ENCODE peak calls at places on chromosomes 4 and X, in eight cellular contexts. C is mesendoderm; Z is cardiac muscle cell; Y is Karpas-422; B is tibial nerve; V is osteoblast; H is CD4-positive, CD25-positive, alpha-beta regulatory T cell; U is heart right ventricle. T is an unnamed sample. For H3K4me1, the result is how much of the 10 kb centered on the place peaks cover.

GRCh38 chr4:654871-655734 is 19.0 kb downstream of the ATP5ME start:
- DNase-seq in U (no peak), Y (no peak), V (peak), Z (no peak), H (no peak), C (no peak), B (no peak), T (peak)

GRCh38 chrX:530726-531610 is 99.6 kb upstream of the SHOX start:
- DNase-seq in C (no peak), B (no peak), U (no peak), H (no peak), Y (no peak), Z (no peak), V (no peak), T (no peak)

GRCh38 chrX:151391722-151392121 is 5.3 kb upstream of the VMA21 start:
- DNase-seq in Y (no peak), U (no peak), C (peak), H (no peak), Z (no peak), V (no peak), B (no peak), T (peak)

GRCh38 chr4:177356191-177356590 is 46.5 kb downstream of the NEIL3 start:
- DNase-seq in B (no peak), V (no peak), H (no peak), U (no peak), Z (no peak), Y (no peak), C (no peak), T (no peak)

GRCh38 chr4:115687356-115687755 is 573.9 kb upstream of the NDST4 start:
- DNase-seq in B (no peak), Y (no peak), H (no peak), U (no peak), Z (no peak), C (peak), V (no peak), T (no peak)

GRCh38 chrX:53239474-53239873 is 14.5 kb upstream of the KDM5C start:
- DNase-seq in Z (no peak), H (peak), U (no peak), C (peak), B (no peak), Y (peak), V (peak), T (no peak)

GRCh38 chr4:168857546-168858314 is 152.3 kb downstream of the CBR4 start:
- DNase-seq in V (no peak), H (no peak), C (no peak), Y (no peak), Z (peak), U (no peak), B (peak), T (no peak)

GRCh38 chr4:14719053-14719452 is 283.2 kb upstream of the CPEB2 start:
- DNase-seq in Z (peak), H (peak), U (no peak), Y (no peak), C (no peak), V (no peak), B (no peak), T (peak)

GRCh38 chrX:140712413-140713173 is 3.0 kb downstream of the LINC00632 start:
- DNase-seq in B (no peak), H (no peak), Z (peak), C (peak), V (no peak), U (peak), Y (no peak), T (peak)

GRCh38 chr4:929096-929765 is 2.9 kb downstream of the GAK start:
- DNase-seq in U (no peak), H (no peak), V (peak), C (no peak), Z (no peak), B (no peak), Y (no peak), T (no peak)

GRCh38 chr4:36532670-36533373 is 251.4 kb downstream of the DTHD1 start:
- DNase-seq in V (no peak), B (no peak), U (no peak), Z (no peak), C (no peak), Y (no peak), H (no peak), T (no peak)

GRCh38 chrX:71253253-71254091 is 468 bp downstream of the ZMYM3 start:
- DNase-seq in B (peak), H (peak), Y (peak), U (peak), V (peak), C (peak), Z (peak), T (peak)

GRCh38 chr4:121155893-121156292 is 8.2 kb downstream of the TNIP3 start:
- DNase-seq in V (peak), Y (no peak), C (peak), Z (peak), B (no peak), U (no peak), H (no peak), T (no peak)

GRCh38 chr4:118032691-118033090 is 1.6 kb upstream of the NDST3 start:
- DNase-seq in Z (no peak), C (peak), B (no peak), Y (no peak), H (no peak), V (no peak), U (no peak), T (no peak)

GRCh38 chr4:52094746-52095145 is 43.6 kb downstream of the SPATA18 start:
- DNase-seq in U (no peak), B (no peak), C (no peak), H (no peak), Y (peak), V (no peak), Z (no peak), T (no peak)

GRCh38 chrX:109936598-109936997 is 66.3 kb upstream of the TMEM164 start:
- DNase-seq in H (no peak), U (no peak), V (no peak), Y (no peak), Z (peak), B (no peak), C (no peak), T (no peak)

GRCh38 chr4:22389240-22389871 is 126.5 kb downstream of the ADGRA3 start:
- DNase-seq in C (peak), Y (peak), Z (peak), V (no peak), U (no peak), H (peak), B (peak), T (peak)

GRCh38 chr4:154916068-154916467 is 135.0 kb downstream of the RBM46 start:
- DNase-seq in Y (no peak), V (no peak), H (no peak), C (no peak), U (no peak), Z (no peak), B (no peak), T (no peak)

GRCh38 chrX:31679861-31680260 is 608.0 kb upstream of the FTHL17 start:
- DNase-seq in Y (no peak), Z (no peak), B (no peak), H (no peak), C (no peak), U (no peak), V (no peak), T (no peak)

GRCh38 chr4:96355414-96355813 is 515.5 kb downstream of the PDHA2 start:
- DNase-seq in H (no peak), V (no peak), C (no peak), U (no peak), Z (no peak), B (no peak), Y (no peak), T (no peak)

GRCh38 chrX:47936940-47937317 is 66.9 kb downstream of the ZNF182 start:
- DNase-seq in Y (no peak), H (no peak), Z (no peak), B (no peak), U (no peak), V (no peak), C (no peak), T (no peak)

GRCh38 chr4:48602222-48602621 is 112.2 kb downstream of the ZAR1 start:
- DNase-seq in C (no peak), U (no peak), H (no peak), V (peak), Z (no peak), B (no peak), Y (no peak), T (no peak)

GRCh38 chr4:158255727-158256324 is 45.5 kb downstream of the TMEM144 start:
- DNase-seq in H (peak), B (peak), V (no peak), C (peak), Y (peak), Z (peak), U (no peak), T (no peak)

GRCh38 chr4:102815981-102816380 is 11.4 kb downstream of the UBE2D3 start:
- DNase-seq in U (no peak), Z (peak), B (no peak), C (peak), V (peak), H (no peak), Y (no peak), T (no peak)

GRCh38 chr4:2572076-2572475 is 35.6 kb downstream of the FAM193A start:
- DNase-seq in Z (no peak), Y (no peak), H (no peak), U (no peak), V (no peak), B (no peak), C (no peak), T (no peak)

GRCh38 chr4:2574863-2575262 is 38.4 kb downstream of the FAM193A start:
- DNase-seq in B (no peak), U (no peak), C (no peak), V (no peak), Z (no peak), H (no peak), Y (no peak), T (no peak)

GRCh38 chr4:2570036-2570435 is 33.6 kb downstream of the FAM193A start:
- DNase-seq in B (no peak), U (no peak), Y (no peak), H (no peak), C (no peak), V (no peak), Z (no peak), T (no peak)

GRCh38 chr4:2574058-2574457 is 37.6 kb downstream of the FAM193A start:
- DNase-seq in Z (no peak), C (no peak), U (no peak), Y (no peak), B (no peak), V (no peak), H (no peak), T (no peak)

DNA sequence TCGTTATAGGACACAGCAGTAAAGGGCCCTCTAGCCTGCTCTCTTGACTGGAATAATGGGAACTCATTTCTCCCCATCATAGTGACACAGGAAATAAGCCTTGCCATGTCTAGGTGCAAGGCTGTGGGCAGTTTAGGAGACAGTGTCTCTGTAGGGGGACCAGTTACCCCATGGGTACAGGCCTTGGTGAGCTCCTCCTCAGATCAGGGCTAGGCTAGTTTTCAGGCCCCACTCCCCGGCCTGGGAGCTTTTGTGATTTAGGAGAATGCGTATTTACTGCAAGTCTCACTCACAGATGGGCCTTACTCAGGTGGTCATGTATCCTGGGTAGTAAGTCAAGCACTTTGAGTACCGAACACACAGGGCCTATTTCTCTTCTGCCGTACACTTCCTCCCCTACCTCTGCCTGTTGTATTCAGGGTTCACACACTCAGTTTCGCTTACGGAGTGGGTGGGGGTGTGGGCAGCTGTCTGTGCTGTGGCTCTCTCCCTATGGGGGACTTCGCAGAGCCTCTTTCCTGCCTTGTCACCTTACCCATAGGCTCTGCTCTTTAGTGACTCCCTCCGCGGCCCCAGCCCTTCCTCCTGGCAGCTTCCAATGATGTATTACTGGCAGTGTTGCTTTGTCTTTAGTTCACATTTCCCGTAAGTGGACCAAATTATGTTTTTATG is 34.2 kb downstream of the FAM193A start:
- DNase-seq in C (no peak), Y (no peak), H (peak), B (no peak), V (no peak), Z (no peak), U (no peak), T (no peak)
- H3K4me1 ChIP-seq in C (under half), Y (under half), H (under half), B (half or more), V (under half), Z (under half), U (half or more), T (under half)

DNA sequence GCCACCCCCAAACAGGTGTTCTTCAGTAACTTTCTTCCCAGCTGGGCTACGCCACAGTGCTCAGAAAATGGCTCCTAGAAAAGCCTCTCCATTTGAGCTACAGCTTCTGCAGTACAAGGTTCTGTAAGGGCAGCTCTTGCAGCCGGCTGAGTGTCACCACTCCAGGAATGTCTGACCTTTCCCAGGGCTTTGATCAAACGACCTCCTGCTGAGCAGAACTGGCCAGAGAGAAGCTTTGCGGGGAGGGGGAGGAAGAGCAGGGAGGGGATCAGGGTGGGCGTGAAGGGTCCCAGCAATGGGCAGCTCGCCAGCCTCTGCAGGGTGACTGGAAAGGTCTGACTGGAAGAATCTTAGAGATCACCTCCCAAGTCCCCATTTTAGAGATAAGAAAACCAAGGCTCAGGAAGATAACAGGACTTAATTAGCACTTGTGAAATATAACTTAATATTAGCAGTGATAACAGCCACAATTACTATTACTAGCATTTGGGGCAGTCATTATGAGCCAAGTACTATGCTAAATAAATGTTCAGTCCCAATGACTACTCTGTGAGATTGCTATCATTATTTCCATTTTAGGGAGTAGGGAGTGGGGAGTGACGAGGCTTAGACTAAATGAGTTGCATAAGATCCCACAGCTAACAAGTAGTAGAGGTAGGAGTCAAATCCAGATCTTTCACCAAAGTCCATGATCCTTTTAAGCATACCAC is 51.1 kb downstream of the LEF1 start:
- DNase-seq in Y (no peak), V (no peak), U (no peak), H (no peak), C (peak), B (no peak), Z (peak), T (no peak)
- H3K27ac ChIP-seq in Y (no peak), V (no peak), U (no peak), H (peak), C (no peak), B (no peak), Z (peak), T (no peak)

DNA sequence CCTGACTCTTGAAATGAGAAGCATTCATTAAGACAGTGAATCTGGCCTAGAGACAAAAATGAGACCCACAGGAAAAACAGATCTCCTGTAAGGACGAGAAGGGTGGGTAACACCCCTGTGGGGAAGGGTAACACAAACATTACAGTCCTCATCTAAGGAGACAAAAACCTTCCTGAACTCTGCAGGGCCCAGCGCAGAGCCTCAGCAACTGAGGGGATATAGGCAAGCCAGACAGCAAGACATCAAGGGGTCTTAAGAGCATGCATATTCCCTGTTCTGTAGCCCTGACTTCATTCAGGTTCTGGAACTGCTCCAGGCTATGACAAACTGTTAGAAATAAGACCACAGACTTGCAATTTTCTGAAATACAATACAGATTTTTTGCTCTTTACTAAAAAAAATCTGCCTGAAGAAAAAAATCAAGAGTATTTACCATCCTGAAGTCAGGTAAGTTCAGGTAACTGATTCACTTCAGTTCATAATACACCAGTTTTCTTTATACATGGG is 15.5 kb downstream of the COX18 start:
- DNase-seq in V (no peak), U (no peak), Z (peak), B (no peak), Y (no peak), C (no peak), H (no peak), T (no peak)
- H3K4me1 ChIP-seq in V (under half), U (under half), Z (under half), B (under half), Y (under half), C (under half), H (under half), T (under half)

DNA sequence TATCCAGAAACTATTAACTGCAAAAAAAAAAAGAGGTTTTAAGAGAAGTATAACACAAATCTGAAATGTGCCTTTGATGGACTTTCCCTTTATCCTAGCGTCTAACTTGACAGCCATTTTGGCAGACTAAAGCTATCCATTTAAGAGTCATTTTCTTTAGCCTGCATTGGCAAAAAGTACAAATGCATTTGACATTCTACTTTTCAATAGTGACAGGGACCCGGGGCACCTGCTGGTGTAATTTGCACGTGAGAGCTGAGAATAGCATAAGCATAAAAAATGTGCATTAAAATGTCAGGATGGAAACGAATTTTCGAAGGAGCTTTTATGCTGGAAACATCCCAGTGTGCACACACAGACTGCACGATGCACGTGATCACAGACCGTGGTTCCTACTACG is 91.9 kb downstream of the DHRSX start:
- DNase-seq in C (no peak), V (peak), B (no peak), H (no peak), Z (no peak), U (no peak), Y (no peak), T (no peak)
- H3K27ac ChIP-seq in C (no peak), V (no peak), B (no peak), H (no peak), Z (no peak), U (no peak), Y (no peak), T (no peak)

GRCh38 chr4:40454816-40455215 is 119.7 kb downstream of the CHRNA9 start:
- DNase-seq in C (no peak), Y (no peak), V (no peak), H (no peak), Z (peak), B (no peak), U (no peak), T (no peak)
- H3K4me1 ChIP-seq in C (under half), Y (under half), V (under half), H (under half), Z (under half), B (under half), U (under half), T (under half)

GRCh38 chr4:84495448-84496221 is 3.5 kb downstream of the NKX6-1 start:
- DNase-seq in H (no peak), Z (no peak), V (peak), B (no peak), Y (no peak), C (no peak), U (no peak), T (no peak)

GRCh38 chr4:84496356-84497219 is 2.5 kb downstream of the NKX6-1 start:
- DNase-seq in H (no peak), Y (no peak), C (peak), V (peak), Z (peak), B (no peak), U (no peak), T (peak)

GRCh38 chr4:84498203-84499026 is 677 bp downstream of the NKX6-1 start:
- DNase-seq in U (no peak), V (peak), Z (peak), B (no peak), H (peak), C (no peak), Y (no peak), T (peak)

GRCh38 chr4:84497835-84498202 is 1.3 kb downstream of the NKX6-1 start:
- DNase-seq in Z (no peak), V (peak), B (no peak), Y (no peak), H (no peak), C (no peak), U (no peak), T (no peak)

GRCh38 chr4:84497220-84497834 is 1.8 kb downstream of the NKX6-1 start:
- DNase-seq in V (peak), Z (no peak), C (no peak), B (no peak), U (no peak), Y (no peak), H (no peak), T (peak)
- H3K27ac ChIP-seq in V (no peak), Z (no peak), C (no peak), B (no peak), U (no peak), Y (no peak), H (no peak), T (no peak)

GRCh38 chr4:41430796-41431195 is 107.2 kb upstream of the LIMCH1 start:
- DNase-seq in Z (no peak), Y (no peak), H (no peak), U (no peak), B (no peak), V (no peak), C (no peak), T (no peak)
- H3K4me1 ChIP-seq in Z (under half), Y (under half), H (under half), U (half or more), B (half or more), V (under half), C (under half), T (under half)

DNA sequence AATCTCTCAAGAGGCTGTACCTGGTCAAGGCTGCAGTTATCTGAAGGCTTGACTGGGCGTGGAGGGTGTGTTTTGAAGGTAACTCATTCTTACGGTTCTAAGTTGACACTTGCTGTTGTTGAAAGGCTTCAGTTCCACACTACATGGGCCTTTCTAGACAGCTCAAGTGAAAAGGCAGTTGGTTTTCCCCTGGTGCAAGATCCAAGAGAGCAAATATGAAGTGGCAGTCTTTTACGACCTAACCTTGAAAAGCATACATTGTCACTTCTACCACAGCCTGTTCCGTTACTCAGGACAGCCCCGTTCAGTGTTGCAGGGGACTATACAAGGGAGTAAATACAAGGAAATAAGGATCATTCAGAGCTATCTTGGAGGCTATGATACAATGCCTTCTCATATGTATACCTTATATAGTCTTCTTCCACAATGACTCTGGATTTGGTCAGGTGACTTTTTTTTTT is 46.2 kb downstream of the PDS5A start:
- DNase-seq in U (no peak), C (no peak), Z (no peak), B (no peak), H (peak), V (no peak), Y (no peak), T (no peak)
- H3K27ac ChIP-seq in U (no peak), C (no peak), Z (peak), B (no peak), H (peak), V (no peak), Y (no peak), T (no peak)